ENCODE peak calls at places on chromosomes 7 and 10, in four cellular contexts. W is K562, T is HepG2, G is GM12878. S is an unnamed sample.

GRCh38 chr10:24872790-24873182 is 79.6 kb downstream of the PRTFDC1 start:
- DNase-seq in G (no peak), T (no peak), W (no peak), S (no peak)

GRCh38 chr7:68783671-68784070 is 814.6 kb upstream of the AUTS2 start:
- DNase-seq in G (no peak), T (no peak), W (no peak), S (no peak)

GRCh38 chr10:72757712-72758111 is 65.8 kb downstream of the MCU start:
- DNase-seq in T (no peak), G (no peak), W (no peak), S (no peak)

GRCh38 chr7:149456770-149457421 is 4.0 kb downstream of the ZNF777 start:
- DNase-seq in T (no peak), G (no peak), W (no peak), S (no peak)

GRCh38 chr10:87976101-87976743 is 112.8 kb downstream of the PTEN start:
- DNase-seq in W (no peak), G (no peak), T (no peak), S (no peak)

GRCh38 chr10:124449170-124450009 is 445 bp downstream of the NKX1-2 start:
- DNase-seq in T (no peak), W (no peak), G (no peak), S (peak; percentile 54)

GRCh38 chr7:45296748-45297147 is 139.2 kb downstream of the RAMP3 start:
- DNase-seq in T (no peak), W (no peak), G (no peak), S (no peak)

GRCh38 chr7:50807026-50807730 is 24.5 kb upstream of the GRB10 start:
- DNase-seq in W (no peak), T (no peak), G (no peak), S (no peak)

GRCh38 chr10:63337455-63338251 is 128.1 kb downstream of the JMJD1C start:
- DNase-seq in G (no peak), W (no peak), T (no peak), S (no peak)

GRCh38 chr7:75866129-75866496 is 12.7 kb upstream of the RHBDD2 start:
- DNase-seq in T (no peak), G (no peak), W (no peak), S (no peak)

GRCh38 chr7:147411011-147411614 is 1179.5 kb upstream of the C7orf33 start:
- DNase-seq in T (no peak), W (no peak), G (no peak), S (no peak)

GRCh38 chr10:132908621-132909295 is 33.6 kb downstream of the CFAP46 start:
- DNase-seq in W (no peak), G (no peak), T (no peak), S (peak; percentile 8)

GRCh38 chr10:132909491-132910071 is 32.8 kb downstream of the CFAP46 start:
- DNase-seq in W (no peak), G (no peak), T (no peak), S (peak; percentile 7)

GRCh38 chr10:132906106-132906505 is 36.3 kb downstream of the CFAP46 start:
- DNase-seq in W (no peak), G (no peak), T (no peak), S (peak; percentile 3)

GRCh38 chr10:132906836-132907235 is 35.5 kb downstream of the CFAP46 start:
- DNase-seq in W (no peak), T (no peak), G (no peak), S (peak; percentile 3)

DNA sequence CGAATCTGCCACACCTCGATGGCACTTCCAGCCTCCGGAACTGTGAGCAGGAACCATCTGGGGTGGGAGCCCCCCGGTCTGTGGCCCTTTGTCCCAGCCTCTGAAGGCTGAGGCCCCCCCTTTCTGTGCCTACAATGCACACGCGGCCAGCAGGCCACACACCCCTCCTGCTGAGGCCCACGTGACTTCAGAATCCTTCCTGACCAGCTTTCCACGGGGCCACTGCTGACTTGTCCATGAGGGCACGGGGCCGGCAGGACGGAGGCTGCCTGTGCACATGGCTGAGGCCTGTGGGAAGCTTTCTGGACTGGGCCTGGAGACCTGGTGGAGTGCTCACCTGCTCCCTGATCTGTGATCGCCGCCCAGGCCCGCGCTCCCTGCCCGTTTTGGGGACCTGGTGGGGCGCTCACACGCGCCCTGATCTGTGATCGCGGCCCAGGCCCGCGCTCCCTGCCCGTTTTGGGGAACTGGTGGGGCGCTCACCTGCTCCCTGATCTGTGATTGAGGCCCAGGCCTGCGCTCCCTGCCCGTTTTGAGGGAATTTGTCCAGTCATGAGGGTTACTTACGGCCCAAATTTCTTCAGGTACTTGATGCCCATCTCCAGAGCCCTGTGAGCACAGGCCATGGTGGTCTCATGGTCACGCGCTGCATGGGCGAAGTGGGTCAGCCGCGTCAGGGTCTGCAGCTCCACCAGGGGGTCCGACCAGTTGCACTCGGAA is 34.3 kb downstream of the CFAP46 start:
- DNase-seq in W (no peak), G (no peak), T (no peak), S (peak; percentile 16)
- TF ChIP-seq ETV6 in W (no peak), G (no peak), T (no peak), S (no peak)

DNA sequence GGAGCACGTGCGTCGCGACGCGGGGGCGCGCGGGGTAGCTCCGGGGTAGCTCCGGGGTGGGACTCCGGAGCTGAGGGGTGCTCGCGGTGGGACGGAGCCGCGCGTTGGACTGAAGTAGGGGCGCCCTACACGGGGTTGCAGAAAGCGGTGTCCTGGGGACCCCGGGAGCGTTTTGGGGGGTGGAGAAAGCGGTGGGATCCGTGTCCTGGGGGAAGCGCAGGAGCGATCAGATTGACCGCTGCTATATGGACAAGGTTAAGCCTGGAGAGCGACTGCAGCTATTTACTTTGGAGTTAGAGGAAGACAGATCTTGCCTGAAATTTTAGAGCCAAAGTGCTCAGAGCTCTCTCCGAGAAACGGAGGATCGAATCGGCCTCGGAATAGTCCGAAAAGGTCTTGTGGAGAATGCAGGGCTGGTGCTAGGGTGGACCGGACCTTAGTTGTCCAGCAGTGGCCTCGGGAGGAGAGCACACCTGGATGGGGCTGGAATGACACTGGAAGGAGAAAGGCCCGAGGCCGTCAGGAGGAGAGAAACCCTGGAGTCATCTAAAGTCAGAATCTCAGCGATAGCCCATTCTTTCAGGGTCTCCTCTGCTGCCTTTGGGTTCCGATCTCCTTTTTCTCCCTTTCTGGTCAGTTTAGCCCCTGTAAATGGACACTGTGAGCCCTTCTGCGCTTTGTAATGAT is 564 bp downstream of the PDSS1 start:
- DNase-seq in G (no peak), W (peak; percentile 19), T (no peak), S (no peak)
- TF ChIP-seq ETV6 in G (no peak), W (no peak), T (no peak), S (no peak)

DNA sequence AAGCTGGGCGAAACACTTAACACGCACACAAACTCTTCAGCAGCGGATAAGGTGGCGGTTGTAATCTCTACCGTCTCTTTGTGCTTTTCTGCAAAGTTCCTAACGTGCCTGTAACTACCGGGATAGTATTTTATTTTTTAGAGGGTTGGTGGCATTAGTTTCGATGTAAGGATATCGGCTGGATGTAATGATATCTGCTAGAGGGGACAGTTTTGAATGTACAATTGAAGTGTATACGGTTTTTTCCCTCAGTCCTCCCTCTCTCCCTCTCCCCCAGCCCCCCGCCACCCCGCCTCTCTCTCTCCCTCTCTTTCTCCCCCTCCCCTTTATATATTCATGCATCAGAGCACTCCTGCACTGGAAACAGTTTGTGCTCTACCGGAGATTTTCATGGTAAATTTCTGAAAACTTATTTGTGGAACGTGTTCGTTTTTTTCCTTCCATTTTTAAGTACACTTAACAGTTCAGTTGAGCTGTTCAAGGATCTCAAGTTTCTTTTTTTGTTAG is 1.6 kb downstream of the GLCCI1 start:
- DNase-seq in G (no peak), T (no peak), W (no peak), S (no peak)
- TF ChIP-seq ETV6 in G (no peak), T (no peak), W (no peak), S (peak; percentile 18)

DNA sequence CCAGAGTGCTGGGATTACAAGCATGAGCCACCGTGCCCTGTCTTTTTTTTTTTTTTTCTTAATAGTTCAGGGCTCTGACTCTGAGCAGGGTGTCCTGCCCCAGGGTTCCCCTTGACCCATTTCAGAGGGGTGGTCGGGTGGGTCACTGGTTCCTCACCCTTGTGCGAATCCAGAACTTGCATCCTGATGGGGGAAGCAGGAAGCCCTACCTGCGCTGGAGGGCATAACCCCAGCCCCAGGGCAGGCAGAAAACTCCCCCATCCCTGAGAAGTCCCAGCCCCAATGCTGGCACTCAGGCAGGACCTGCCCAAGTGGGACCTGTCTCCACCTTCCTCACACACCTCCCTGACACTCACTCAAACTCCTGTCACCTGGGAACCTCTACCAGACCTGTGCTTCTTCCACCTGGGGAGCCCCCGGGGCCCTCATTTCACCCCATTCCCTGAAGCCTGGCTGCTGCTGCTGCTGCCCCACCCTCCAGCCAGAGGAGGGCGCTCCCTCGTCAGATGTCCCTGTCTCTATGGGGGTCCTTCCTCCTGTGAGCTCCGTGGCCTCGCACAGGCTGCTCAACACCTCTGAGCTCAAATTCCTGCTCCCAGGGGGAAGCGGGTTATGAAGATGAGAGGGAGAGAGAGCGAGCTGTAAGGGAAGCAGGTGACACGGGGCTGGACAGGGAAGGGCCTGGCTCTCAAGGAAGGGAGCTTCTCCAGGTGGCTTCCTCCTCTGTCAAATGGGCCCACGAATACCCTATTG is 15.1 kb upstream of the ZNF273 start:
- DNase-seq in G (no peak), W (peak; percentile 33), T (peak; percentile 27), S (peak; percentile 74)
- TF ChIP-seq ETV6 in G (no peak), W (no peak), T (no peak), S (peak; percentile 38)

GRCh38 chr10:27822286-27822685 is 76.7 kb upstream of the MKX start:
- DNase-seq in G (no peak), W (no peak), T (no peak), S (no peak)
- TF ChIP-seq ETV6 in G (no peak), W (no peak), T (no peak), S (no peak)

GRCh38 chr7:5451391-5451790 is 27.8 kb upstream of the TNRC18 start:
- DNase-seq in T (no peak), W (no peak), G (no peak), S (no peak)

GRCh38 chr7:5452470-5452899 is 28.9 kb upstream of the TNRC18 start:
- DNase-seq in G (no peak), W (peak; percentile 86), T (no peak), S (no peak)

GRCh38 chr7:5454485-5454884 is 30.9 kb upstream of the TNRC18 start:
- DNase-seq in G (no peak), W (no peak), T (no peak), S (no peak)

GRCh38 chr7:5453566-5454075 is 30.0 kb upstream of the TNRC18 start:
- DNase-seq in G (no peak), W (no peak), T (no peak), S (no peak)

DNA sequence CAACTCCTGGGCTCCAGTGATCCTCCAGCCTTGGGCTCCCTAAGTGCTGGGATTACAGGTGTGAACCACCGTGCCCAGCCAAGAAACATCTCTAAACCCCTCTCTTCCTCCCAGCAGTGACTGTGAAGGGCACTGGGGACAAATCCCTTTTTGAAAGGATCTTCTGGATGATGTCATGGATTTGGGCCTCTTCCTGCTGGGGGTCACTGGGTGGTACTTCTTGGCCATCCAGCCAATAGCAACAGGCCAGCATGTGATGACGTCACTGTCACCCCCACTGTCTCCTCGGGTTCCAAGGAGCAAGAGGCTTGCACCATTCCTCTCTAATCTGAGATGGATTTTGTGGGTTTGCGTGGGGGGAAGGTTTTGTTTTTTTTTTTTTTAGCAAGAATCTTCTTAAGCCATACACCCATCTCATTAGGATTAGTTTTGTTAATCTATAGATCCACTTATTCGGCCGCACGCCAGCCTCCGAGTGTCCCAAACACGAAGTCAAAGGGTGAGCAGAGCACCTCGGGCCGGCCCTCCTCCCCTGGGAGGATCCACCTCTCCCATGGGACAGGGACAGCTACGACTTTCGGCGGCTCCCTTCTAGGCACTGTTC is 29.4 kb upstream of the TNRC18 start:
- DNase-seq in G (no peak), W (peak; percentile 92), T (no peak), S (peak; percentile 61)
- TF ChIP-seq ETV6 in G (no peak), W (no peak), T (no peak), S (no peak)

GRCh38 chr10:78571286-78571685 is 497.5 kb upstream of the ZMIZ1 start:
- DNase-seq in G (no peak), W (no peak), T (no peak), S (no peak)
- TF ChIP-seq ETV6 in G (no peak), W (no peak), T (no peak), S (no peak)